ENCODE peak calls at places on chromosome 7, in eight cellular contexts. W is fibroblast of pulmonary artery, V is GM13976, K is B cell, R is spleen, C is AG09319, A is WERI-Rb-1, E is GM10248. L is an unnamed sample.

GRCh38 chr7:2954433-2954853 is 89.2 kb downstream of the CARD11 start:
- DNase-seq in W (no peak), V (no peak), K (no peak), R (peak), C (no peak), A (no peak), E (peak), L (no peak)

GRCh38 chr7:131159961-131160361 is 167.7 kb upstream of the MKLN1 start:
- DNase-seq in W (peak), V (no peak), K (no peak), R (no peak), C (no peak), A (no peak), E (no peak), L (no peak)

GRCh38 chr7:87220734-87221215 is 1.2 kb upstream of the TMEM243 start:
- DNase-seq in W (no peak), V (no peak), K (no peak), R (no peak), C (no peak), A (no peak), E (no peak), L (no peak)

GRCh38 chr7:75624134-75624832 is 114.5 kb downstream of the HIP1 start:
- DNase-seq in W (peak), V (no peak), K (no peak), R (peak), C (no peak), A (no peak), E (no peak), L (no peak)

GRCh38 chr7:148941598-148942280 is 57.6 kb upstream of the EZH2 start:
- DNase-seq in W (peak), V (no peak), K (peak), R (peak), C (no peak), A (peak), E (no peak), L (no peak)

GRCh38 chr7:155533827-155534690 is 12.3 kb downstream of the CNPY1 start:
- DNase-seq in W (peak), V (peak), K (peak), R (peak), C (no peak), A (peak), E (peak), L (no peak)

GRCh38 chr7:130162196-130162595 is 43.0 kb downstream of the TMEM209 start:
- DNase-seq in W (no peak), V (no peak), K (no peak), R (no peak), C (no peak), A (no peak), E (no peak), L (no peak)

GRCh38 chr7:114021135-114021534 is 102.3 kb upstream of the PPP1R3A start:
- DNase-seq in W (no peak), V (no peak), K (no peak), R (no peak), C (no peak), A (no peak), E (no peak), L (no peak)

GRCh38 chr7:18086165-18087030 is 58.8 kb upstream of the PRPS1L1 start:
- DNase-seq in W (peak), V (peak), K (peak), R (peak), C (no peak), A (peak), E (peak), L (no peak)

GRCh38 chr7:4791738-4792536 is 16.5 kb downstream of the AP5Z1 start:
- DNase-seq in W (peak), V (peak), K (peak), R (peak), C (peak), A (peak), E (peak), L (no peak)

GRCh38 chr7:92206672-92207071 is 27.7 kb upstream of the LRRD1 start:
- DNase-seq in W (no peak), V (no peak), K (no peak), R (no peak), C (no peak), A (no peak), E (no peak), L (no peak)

GRCh38 chr7:92205987-92206386 is 27.0 kb upstream of the LRRD1 start:
- DNase-seq in W (no peak), V (no peak), K (no peak), R (no peak), C (no peak), A (no peak), E (no peak), L (no peak)

GRCh38 chr7:92200791-92201190 is 21.8 kb upstream of the LRRD1 start:
- DNase-seq in W (no peak), V (no peak), K (no peak), R (no peak), C (no peak), A (no peak), E (no peak), L (no peak)
- TF ChIP-seq CTCF in W (no peak), V (no peak), K (no peak), R (no peak), C (no peak), A (no peak), E (no peak), L (peak)

GRCh38 chr7:1936531-1937251 is 266.6 kb downstream of the ELFN1 start:
- DNase-seq in W (no peak), V (no peak), K (no peak), R (peak), C (no peak), A (no peak), E (no peak), L (no peak)
- TF ChIP-seq CTCF in W (no peak), V (no peak), K (no peak), R (no peak), C (no peak), A (no peak), E (no peak), L (no peak)

DNA sequence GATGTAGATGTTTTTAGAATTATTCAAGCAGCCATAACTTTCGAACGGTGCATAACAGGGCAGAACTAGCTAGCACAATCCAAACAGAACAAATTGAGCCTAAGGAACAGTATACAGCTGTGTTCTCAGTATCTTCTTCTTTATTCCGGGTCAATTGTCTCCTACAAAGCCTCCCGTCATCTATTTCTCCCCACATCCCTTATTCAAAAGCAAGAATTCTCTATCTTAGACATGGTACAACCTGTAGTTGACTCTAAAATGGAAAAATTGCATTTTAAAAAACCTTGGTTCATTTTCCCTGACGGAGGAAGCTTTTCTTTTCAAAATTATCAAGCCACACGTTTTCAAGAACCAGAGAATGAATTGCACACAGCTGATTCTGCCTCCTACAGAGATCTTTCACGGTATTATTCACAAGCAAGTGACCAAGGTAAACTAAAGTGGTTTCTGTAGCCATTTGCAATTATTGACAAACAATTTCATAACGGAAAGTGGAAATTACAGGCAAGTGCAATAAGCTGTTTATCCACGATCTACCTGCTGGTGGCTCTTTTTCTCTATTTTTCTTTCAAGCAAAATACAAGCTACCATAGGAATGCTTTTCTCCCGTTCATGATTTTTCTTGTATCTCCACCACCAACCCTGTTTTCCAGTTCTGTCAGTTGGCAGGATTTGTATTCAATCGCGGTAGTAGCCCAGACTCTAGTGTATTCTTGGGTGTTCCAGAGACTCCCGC is 2.3 kb downstream of the GRM8 start:
- DNase-seq in W (peak), V (no peak), K (peak), R (no peak), C (no peak), A (no peak), E (no peak), L (no peak)
- TF ChIP-seq CTCF in W (no peak), V (no peak), K (no peak), R (no peak), C (no peak), A (no peak), E (no peak), L (no peak)

GRCh38 chr7:36127075-36127740 is 25.8 kb upstream of the EEPD1 start:
- DNase-seq in W (peak), V (no peak), K (no peak), R (no peak), C (no peak), A (no peak), E (no peak), L (no peak)
- TF ChIP-seq CTCF in W (peak), V (no peak), K (no peak), R (no peak), C (no peak), A (no peak), E (no peak), L (no peak)

GRCh38 chr7:80098795-80099194 is 35.8 kb upstream of the GNAI1 start:
- DNase-seq in W (no peak), V (no peak), K (no peak), R (no peak), C (no peak), A (no peak), E (no peak), L (no peak)
- TF ChIP-seq CTCF in W (peak), V (no peak), K (no peak), R (no peak), C (no peak), A (no peak), E (no peak), L (peak)

GRCh38 chr7:43700059-43700501 is 29.2 kb downstream of the COA1 start:
- DNase-seq in W (peak), V (no peak), K (peak), R (no peak), C (peak), A (no peak), E (no peak), L (peak)
- TF ChIP-seq CTCF in W (peak), V (peak), K (peak), R (peak), C (peak), A (peak), E (peak), L (peak)

DNA sequence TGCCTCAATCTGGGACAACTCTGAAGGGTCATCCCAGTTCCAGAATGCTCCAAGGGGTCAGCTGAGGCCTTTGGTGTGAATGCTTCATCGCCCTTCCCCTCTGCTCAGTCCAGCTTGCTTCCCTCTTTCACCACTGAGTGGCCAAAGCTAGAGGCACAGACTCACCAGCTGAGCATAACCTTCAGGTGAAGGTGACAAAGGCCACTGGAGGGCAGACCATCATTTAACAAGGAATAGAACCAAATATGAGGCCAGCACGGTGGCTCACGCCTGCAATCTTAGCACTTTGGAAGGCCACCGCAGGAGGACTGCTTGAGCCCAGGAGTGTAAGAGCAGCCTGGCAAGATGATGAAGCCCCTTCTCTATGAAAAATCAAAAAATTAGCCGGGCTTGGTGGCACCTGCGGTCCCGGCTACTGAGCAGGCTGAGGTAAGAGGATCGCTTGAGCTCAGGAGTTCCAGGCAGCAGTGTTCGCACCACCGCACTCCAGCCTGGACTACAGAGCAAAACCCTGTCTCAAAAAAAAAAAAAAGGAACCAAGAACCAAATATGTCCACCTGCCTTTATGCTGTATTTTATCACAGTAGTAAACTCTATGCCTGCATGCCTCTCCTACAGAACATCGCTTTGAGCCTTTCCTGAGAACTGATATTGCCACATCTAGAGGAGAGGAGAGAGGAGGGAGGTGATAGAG is 13.4 kb downstream of the PRKAG2 start:
- DNase-seq in W (no peak), V (no peak), K (peak), R (peak), C (no peak), A (peak), E (no peak), L (no peak)
- TF ChIP-seq CTCF in W (no peak), V (peak), K (no peak), R (no peak), C (no peak), A (peak), E (peak), L (peak)

DNA sequence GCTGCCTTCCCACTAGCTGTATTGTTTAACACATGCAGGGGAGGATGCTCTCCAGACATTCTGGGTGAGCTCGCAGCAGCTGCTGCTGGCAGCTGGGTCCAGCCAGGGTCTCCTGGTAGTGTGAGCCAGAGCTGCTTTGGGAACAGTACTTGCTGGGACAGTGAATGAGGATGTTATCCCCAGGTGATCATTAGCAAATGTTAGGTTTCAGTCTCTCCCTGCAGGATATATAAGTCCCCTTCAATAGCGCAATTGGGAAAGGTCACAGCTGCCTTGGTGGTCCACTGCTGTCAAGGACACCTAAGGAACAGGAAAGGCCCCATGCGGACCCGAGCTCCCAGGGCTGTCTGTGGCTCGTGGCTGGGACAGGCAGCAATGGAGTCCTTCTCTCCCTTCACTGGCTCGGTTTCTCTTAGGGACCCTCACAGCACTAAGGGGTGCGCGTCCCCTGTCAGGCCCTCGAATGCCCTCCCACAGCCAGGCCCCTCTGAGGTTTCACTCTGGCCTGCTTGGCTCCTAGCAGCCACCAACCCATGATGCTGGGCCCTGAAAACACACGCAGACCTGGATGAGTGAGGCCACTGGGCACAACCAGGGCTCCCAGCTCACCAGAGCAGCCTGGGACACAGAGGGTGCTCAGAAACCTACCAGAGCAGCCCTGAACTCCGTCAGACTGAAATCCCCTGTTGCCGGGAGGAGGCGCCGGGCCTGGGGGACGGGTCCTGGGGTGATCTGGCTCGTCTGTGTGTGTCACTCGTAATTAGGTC is 173.0 kb upstream of the LANCL2 start:
- DNase-seq in W (peak), V (no peak), K (no peak), R (no peak), C (no peak), A (no peak), E (no peak), L (no peak)
- TF ChIP-seq CTCF in W (no peak), V (no peak), K (no peak), R (no peak), C (peak), A (no peak), E (no peak), L (no peak)

L was measured in GM12864.